ENCODE peak calls at places on chromosomes 4 and X, in six cellular contexts. One of them, this sample, is unnamed.

GRCh38 chr4:19319607-19320006 is 932.1 kb upstream of the SLIT2 start:
- DNase-seq in tibial nerve: no peak
- DNase-seq in Peyer's patch: no peak
- DNase-seq in pancreas: no peak
- DNase-seq in coronary artery: no peak
- DNase-seq in brain microvascular endothelial cell: no peak
- DNase-seq in this sample: no peak

GRCh38 chrX:46208225-46208854 is 336.9 kb downstream of the ZNF674 start:
- DNase-seq in tibial nerve: no peak
- DNase-seq in Peyer's patch: no peak
- DNase-seq in pancreas: no peak
- DNase-seq in coronary artery: no peak
- DNase-seq in brain microvascular endothelial cell: peak
- DNase-seq in this sample: no peak

GRCh38 chr4:21454831-21455230 is 493.7 kb downstream of the KCNIP4 start:
- DNase-seq in tibial nerve: no peak
- DNase-seq in Peyer's patch: no peak
- DNase-seq in pancreas: no peak
- DNase-seq in coronary artery: no peak
- DNase-seq in brain microvascular endothelial cell: no peak
- DNase-seq in this sample: no peak

GRCh38 chr4:139453041-139453370 is 915 bp upstream of the RAB33B start:
- DNase-seq in tibial nerve: no peak
- DNase-seq in Peyer's patch: peak
- DNase-seq in pancreas: no peak
- DNase-seq in coronary artery: no peak
- DNase-seq in brain microvascular endothelial cell: peak
- DNase-seq in this sample: peak

GRCh38 chr4:48722509-48723446 is 57.3 kb downstream of the FRYL start:
- DNase-seq in tibial nerve: no peak
- DNase-seq in Peyer's patch: no peak
- DNase-seq in pancreas: no peak
- DNase-seq in coronary artery: no peak
- DNase-seq in brain microvascular endothelial cell: no peak
- DNase-seq in this sample: no peak

GRCh38 chr4:174457468-174457867 is 64.8 kb downstream of the HPGD start:
- DNase-seq in tibial nerve: no peak
- DNase-seq in Peyer's patch: no peak
- DNase-seq in pancreas: no peak
- DNase-seq in coronary artery: no peak
- DNase-seq in brain microvascular endothelial cell: no peak
- DNase-seq in this sample: no peak

GRCh38 chr4:96166806-96167205 is 326.9 kb downstream of the PDHA2 start:
- DNase-seq in tibial nerve: no peak
- DNase-seq in Peyer's patch: no peak
- DNase-seq in pancreas: no peak
- DNase-seq in coronary artery: no peak
- DNase-seq in brain microvascular endothelial cell: no peak
- DNase-seq in this sample: no peak

GRCh38 chr4:6548201-6548881 is 26.6 kb upstream of the MAN2B2 start:
- DNase-seq in tibial nerve: no peak
- DNase-seq in Peyer's patch: no peak
- DNase-seq in pancreas: no peak
- DNase-seq in coronary artery: no peak
- DNase-seq in brain microvascular endothelial cell: peak
- DNase-seq in this sample: no peak

GRCh38 chrX:23554304-23554703 is 113.0 kb upstream of the PRDX4 start:
- DNase-seq in tibial nerve: no peak
- DNase-seq in Peyer's patch: no peak
- DNase-seq in pancreas: no peak
- DNase-seq in coronary artery: no peak
- DNase-seq in brain microvascular endothelial cell: peak
- DNase-seq in this sample: peak

GRCh38 chrX:12304261-12304660 is 166.0 kb downstream of the FRMPD4 start:
- DNase-seq in tibial nerve: no peak
- DNase-seq in Peyer's patch: no peak
- DNase-seq in pancreas: no peak
- DNase-seq in coronary artery: no peak
- DNase-seq in brain microvascular endothelial cell: peak
- DNase-seq in this sample: no peak

GRCh38 chr4:32462944-32463343 is 1742.8 kb downstream of the PCDH7 start:
- DNase-seq in tibial nerve: no peak
- DNase-seq in Peyer's patch: no peak
- DNase-seq in pancreas: no peak
- DNase-seq in coronary artery: no peak
- DNase-seq in brain microvascular endothelial cell: peak
- DNase-seq in this sample: no peak

GRCh38 chr4:121182296-121182695 is 18.2 kb upstream of the TNIP3 start:
- DNase-seq in tibial nerve: no peak
- DNase-seq in Peyer's patch: no peak
- DNase-seq in pancreas: no peak
- DNase-seq in coronary artery: no peak
- DNase-seq in brain microvascular endothelial cell: peak
- DNase-seq in this sample: no peak

GRCh38 chrX:45788941-45789348 is 588.3 kb upstream of the DIPK2B start:
- DNase-seq in tibial nerve: no peak
- DNase-seq in Peyer's patch: no peak
- DNase-seq in pancreas: no peak
- DNase-seq in coronary artery: no peak
- DNase-seq in brain microvascular endothelial cell: no peak
- DNase-seq in this sample: no peak

GRCh38 chr4:123246085-123246484 is 150.5 kb upstream of the SPRY1 start:
- DNase-seq in tibial nerve: no peak
- DNase-seq in Peyer's patch: no peak
- DNase-seq in pancreas: no peak
- DNase-seq in coronary artery: no peak
- DNase-seq in brain microvascular endothelial cell: no peak
- DNase-seq in this sample: no peak

GRCh38 chr4:88583643-88584470 is 8.4 kb upstream of the HERC3 start:
- DNase-seq in tibial nerve: no peak
- DNase-seq in Peyer's patch: no peak
- DNase-seq in pancreas: no peak
- DNase-seq in coronary artery: no peak
- DNase-seq in brain microvascular endothelial cell: no peak
- DNase-seq in this sample: no peak

GRCh38 chr4:5470318-5470889 is 238.0 kb downstream of the EVC2 start:
- DNase-seq in tibial nerve: no peak
- DNase-seq in Peyer's patch: no peak
- DNase-seq in pancreas: no peak
- DNase-seq in coronary artery: peak
- DNase-seq in brain microvascular endothelial cell: no peak
- DNase-seq in this sample: no peak

GRCh38 chr4:66955784-66956183 is 589.5 kb downstream of the CENPC start:
- DNase-seq in tibial nerve: no peak
- DNase-seq in Peyer's patch: no peak
- DNase-seq in pancreas: no peak
- DNase-seq in coronary artery: no peak
- DNase-seq in brain microvascular endothelial cell: no peak
- DNase-seq in this sample: no peak

DNA sequence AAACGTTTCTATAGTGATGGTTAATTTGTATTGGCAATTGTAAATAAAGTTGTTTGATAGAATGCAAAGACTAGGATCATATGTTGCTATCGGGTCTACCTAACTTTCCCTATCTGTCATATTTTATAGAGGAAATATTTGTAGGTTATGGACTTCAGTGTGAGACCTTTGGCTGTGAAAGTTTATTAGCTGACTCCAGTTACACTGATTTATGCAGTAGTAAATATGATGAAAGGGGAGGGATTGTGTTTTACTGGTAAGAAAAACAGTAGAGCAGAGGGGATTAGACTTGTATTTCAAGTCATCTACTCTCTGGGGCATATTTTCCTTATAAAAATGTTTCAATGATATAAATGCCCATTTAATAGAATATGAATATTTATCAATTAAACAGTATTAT is 43.8 kb downstream of the ADGRL3 start:
- DNase-seq in tibial nerve: no peak
- DNase-seq in Peyer's patch: no peak
- DNase-seq in pancreas: no peak
- DNase-seq in coronary artery: no peak
- DNase-seq in brain microvascular endothelial cell: no peak
- DNase-seq in this sample: no peak
- TF ChIP-seq CTCF in tibial nerve: no peak
- TF ChIP-seq CTCF in Peyer's patch: no peak
- TF ChIP-seq CTCF in pancreas: no peak
- TF ChIP-seq CTCF in coronary artery: no peak
- TF ChIP-seq CTCF in brain microvascular endothelial cell: no peak
- TF ChIP-seq CTCF in this sample: no peak

DNA sequence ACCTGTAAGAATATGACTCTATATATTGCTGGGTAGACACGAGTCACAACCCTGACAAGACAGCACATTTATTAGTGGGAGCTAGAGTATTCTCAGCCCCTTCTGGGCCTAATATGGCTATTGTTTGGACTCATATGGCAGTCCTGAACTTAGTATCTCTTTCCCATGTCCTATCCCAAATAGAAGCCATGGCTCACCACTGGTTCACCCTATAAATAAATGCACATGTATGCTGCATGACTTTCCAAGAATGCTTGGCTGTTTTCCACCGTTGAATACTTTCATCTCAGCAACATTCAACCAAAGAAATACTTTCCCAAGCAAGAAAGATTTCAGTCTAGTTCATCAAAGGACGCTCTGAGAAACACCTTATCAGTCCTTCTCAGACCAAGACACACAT is 36.7 kb downstream of the SMPX start:
- DNase-seq in tibial nerve: no peak
- DNase-seq in Peyer's patch: no peak
- DNase-seq in pancreas: no peak
- DNase-seq in coronary artery: no peak
- DNase-seq in brain microvascular endothelial cell: no peak
- DNase-seq in this sample: no peak
- H3K4me3 ChIP-seq in tibial nerve: no peak
- H3K4me3 ChIP-seq in Peyer's patch: no peak
- H3K4me3 ChIP-seq in pancreas: no peak
- H3K4me3 ChIP-seq in coronary artery: no peak
- H3K4me3 ChIP-seq in brain microvascular endothelial cell: no peak
- H3K4me3 ChIP-seq in this sample: no peak

DNA sequence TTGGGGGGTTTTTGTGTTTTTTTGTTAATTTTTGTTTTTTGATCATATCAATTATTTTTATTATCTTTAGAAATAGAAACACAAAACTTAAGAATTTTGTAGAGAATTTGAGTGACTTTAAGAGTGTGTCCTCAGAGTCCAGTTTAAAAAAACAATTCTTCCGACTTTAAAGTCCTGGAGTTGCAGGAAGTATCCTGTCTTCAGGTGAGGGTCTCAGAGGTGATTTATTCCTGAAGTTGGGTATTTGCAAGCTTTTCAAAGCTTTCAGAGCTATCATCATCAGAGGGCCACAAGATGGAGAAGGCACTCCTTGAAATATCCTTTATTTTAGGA is 23.0 kb downstream of the TLR10 start:
- DNase-seq in tibial nerve: no peak
- DNase-seq in Peyer's patch: no peak
- DNase-seq in pancreas: no peak
- DNase-seq in coronary artery: no peak
- DNase-seq in brain microvascular endothelial cell: no peak
- DNase-seq in this sample: no peak
- TF ChIP-seq CTCF in tibial nerve: no peak
- TF ChIP-seq CTCF in Peyer's patch: no peak
- TF ChIP-seq CTCF in pancreas: no peak
- TF ChIP-seq CTCF in coronary artery: no peak
- TF ChIP-seq CTCF in brain microvascular endothelial cell: no peak
- TF ChIP-seq CTCF in this sample: no peak

GRCh38 chr4:140777894-140778293 is 21.7 kb upstream of the TBC1D9 start:
- DNase-seq in tibial nerve: no peak
- DNase-seq in Peyer's patch: no peak
- DNase-seq in pancreas: no peak
- DNase-seq in coronary artery: no peak
- DNase-seq in brain microvascular endothelial cell: no peak
- DNase-seq in this sample: no peak
- H3K4me3 ChIP-seq in tibial nerve: no peak
- H3K4me3 ChIP-seq in Peyer's patch: no peak
- H3K4me3 ChIP-seq in pancreas: no peak
- H3K4me3 ChIP-seq in coronary artery: no peak
- H3K4me3 ChIP-seq in brain microvascular endothelial cell: no peak
- H3K4me3 ChIP-seq in this sample: no peak

DNA sequence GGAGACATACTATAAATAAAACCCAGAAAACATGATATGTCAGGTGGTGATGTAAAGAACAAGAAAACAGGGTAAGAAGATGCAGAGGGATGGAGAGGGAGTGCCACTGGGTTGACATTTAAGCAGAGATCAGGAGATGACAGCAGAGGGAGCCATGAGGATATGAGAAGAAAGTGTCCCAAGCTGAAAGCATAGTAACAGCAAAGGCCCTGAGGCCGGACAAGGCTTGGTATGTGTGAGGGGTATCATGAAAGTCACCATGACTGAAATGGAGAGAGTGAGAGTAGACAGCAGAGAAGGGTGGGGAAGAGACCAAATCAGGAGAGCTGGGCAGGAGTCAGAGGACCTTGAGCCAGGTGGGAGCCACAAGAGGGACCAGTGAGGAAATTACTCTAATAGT is 3.4 kb downstream of the GPKOW start:
- DNase-seq in tibial nerve: no peak
- DNase-seq in Peyer's patch: no peak
- DNase-seq in pancreas: no peak
- DNase-seq in coronary artery: no peak
- DNase-seq in brain microvascular endothelial cell: no peak
- DNase-seq in this sample: no peak
- TF ChIP-seq CTCF in tibial nerve: no peak
- TF ChIP-seq CTCF in Peyer's patch: no peak
- TF ChIP-seq CTCF in pancreas: no peak
- TF ChIP-seq CTCF in coronary artery: no peak
- TF ChIP-seq CTCF in brain microvascular endothelial cell: no peak
- TF ChIP-seq CTCF in this sample: peak